ENCODE peak calls at places on chromosome 12, in four cellular contexts. I is HepG2, U is A549, M is K562. W is an unnamed sample.

GRCh38 chr12:65779091-65779642 is 45.1 kb upstream of the HMGA2 start:
- DNase-seq in I (no peak), U (no peak), M (no peak), W (no peak)

GRCh38 chr12:120126635-120127005 is 10.1 kb upstream of the RAB35 start:
- DNase-seq in I (no peak), U (no peak), M (no peak), W (no peak)

GRCh38 chr12:79548525-79548924 is 142.2 kb downstream of the PAWR start:
- DNase-seq in I (no peak), U (no peak), M (no peak), W (no peak)

GRCh38 chr12:14836336-14837210 is 6.8 kb downstream of the ART4 start:
- DNase-seq in I (peak; percentile 68), U (peak; percentile 50), M (no peak), W (no peak)

GRCh38 chr12:94186461-94187237 is 38.3 kb downstream of the PLXNC1 start:
- DNase-seq in I (no peak), U (no peak), M (no peak), W (peak; percentile 91)

GRCh38 chr12:68477906-68478305 is 132.8 kb upstream of the RAP1B start:
- DNase-seq in I (no peak), U (no peak), M (no peak), W (no peak)

GRCh38 chr12:52191841-52192791 is at the start of gene KRT80:
- DNase-seq in I (peak; percentile 86), U (peak; percentile 99), M (no peak), W (no peak)

GRCh38 chr12:125528300-125528699 is 463.1 kb downstream of the AACS start:
- DNase-seq in I (no peak), U (no peak), M (no peak), W (no peak)

GRCh38 chr12:118055144-118055557 is 5.8 kb downstream of the WSB2 start:
- DNase-seq in I (peak; percentile 68), U (peak; percentile 39), M (peak; percentile 64), W (peak; percentile 77)

GRCh38 chr12:68271346-68271745 is 17.9 kb upstream of the IL22 start:
- DNase-seq in I (no peak), U (no peak), M (no peak), W (no peak)

GRCh38 chr12:29763301-29763683 is 20.4 kb downstream of the TMTC1 start:
- DNase-seq in I (no peak), U (no peak), M (no peak), W (no peak)

GRCh38 chr12:50074936-50075807 is 10.0 kb upstream of the SMARCD1 start:
- DNase-seq in I (peak; percentile 82), U (peak; percentile 79), M (peak; percentile 82), W (peak; percentile 93)

GRCh38 chr12:24389394-24389793 is 439.9 kb upstream of the SOX5 start:
- DNase-seq in I (no peak), U (no peak), M (no peak), W (no peak)

GRCh38 chr12:24398605-24399004 is 449.1 kb upstream of the SOX5 start:
- DNase-seq in I (no peak), U (no peak), M (no peak), W (no peak)

GRCh38 chr12:24396266-24396665 is 446.8 kb upstream of the SOX5 start:
- DNase-seq in I (no peak), U (no peak), M (no peak), W (no peak)

GRCh38 chr12:24394246-24394645 is 444.8 kb upstream of the SOX5 start:
- DNase-seq in I (no peak), U (no peak), M (no peak), W (no peak)

GRCh38 chr12:24393105-24393504 is 443.6 kb upstream of the SOX5 start:
- DNase-seq in I (no peak), U (no peak), M (no peak), W (no peak)
- TF ChIP-seq ESRRA in I (no peak), U (no peak), M (no peak), W (no peak)

GRCh38 chr12:12466157-12466556 is 96.5 kb downstream of the DUSP16 start:
- DNase-seq in I (no peak), U (no peak), M (no peak), W (no peak)
- TF ChIP-seq USF2 in I (no peak), U (no peak), M (no peak), W (no peak)

DNA sequence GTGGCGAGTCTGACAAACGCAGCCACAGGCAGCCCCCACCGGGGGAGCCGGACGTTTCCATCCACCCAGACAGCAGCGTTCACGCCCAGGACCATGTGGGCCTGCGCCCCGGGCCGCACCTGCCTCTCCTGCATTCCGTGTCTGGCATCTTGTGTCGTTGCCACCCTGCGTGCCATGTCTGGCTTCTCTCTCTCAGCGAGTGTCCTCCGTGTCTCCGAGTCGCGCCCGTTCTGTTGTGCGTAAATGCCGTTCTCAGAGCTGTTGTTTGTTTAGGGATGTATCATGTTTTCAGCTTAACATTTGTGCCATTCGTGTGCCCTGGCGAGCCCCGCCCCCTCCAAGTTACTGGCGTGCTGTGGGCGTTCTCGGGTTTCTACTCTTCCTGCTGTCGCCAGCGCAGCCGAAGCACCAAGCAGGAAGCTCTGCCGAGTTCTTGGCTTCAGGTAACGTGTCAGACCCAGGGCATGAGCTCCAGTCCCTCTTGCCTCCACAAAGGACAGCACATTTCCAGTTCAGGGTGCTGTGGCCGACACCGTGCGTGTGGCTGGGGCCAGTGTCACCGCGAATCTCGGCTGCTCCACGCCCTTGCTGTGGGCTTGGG is 34.6 kb downstream of the NOC4L start:
- DNase-seq in I (no peak), U (no peak), M (no peak), W (peak; percentile 58)
- TF ChIP-seq NR3C1 in I (no peak), U (no peak), M (no peak), W (no peak)

GRCh38 chr12:41566703-41567102 is 378.6 kb downstream of the PDZRN4 start:
- DNase-seq in I (no peak), U (no peak), M (no peak), W (no peak)
- TF ChIP-seq ESRRA in I (no peak), U (no peak), M (no peak), W (no peak)

GRCh38 chr12:3336606-3337311 is 154.2 kb upstream of the PRMT8 start:
- DNase-seq in I (peak; percentile 75), U (no peak), M (no peak), W (no peak)
- TF ChIP-seq USF2 in I (no peak), U (no peak), M (no peak), W (no peak)

DNA sequence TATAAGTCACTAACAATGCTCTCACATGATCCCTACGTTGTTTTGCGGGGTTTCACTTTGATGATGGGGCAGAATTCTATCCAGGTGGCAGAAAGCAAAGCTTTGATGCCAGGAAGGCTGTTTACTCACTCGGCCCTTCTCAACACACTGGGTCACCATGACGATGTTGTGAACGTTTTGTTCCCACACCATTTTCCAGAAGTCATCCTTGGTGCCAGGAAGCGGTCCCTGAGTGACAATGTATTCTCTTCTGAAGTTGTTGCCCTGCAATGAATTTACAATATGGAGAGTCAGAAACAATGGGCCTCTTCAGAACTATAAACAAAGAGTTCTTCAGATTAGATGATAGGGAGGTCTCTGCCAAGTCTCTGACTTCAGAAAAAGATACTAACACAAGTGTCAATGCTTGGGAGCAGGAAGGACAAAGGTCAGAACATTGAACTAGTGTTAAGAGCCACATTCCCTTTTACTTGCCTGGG is 101.3 kb downstream of the PTPRB start:
- DNase-seq in I (peak; percentile 31), U (no peak), M (no peak), W (no peak)
- TF ChIP-seq NR3C1 in I (no peak), U (no peak), M (no peak), W (no peak)

DNA sequence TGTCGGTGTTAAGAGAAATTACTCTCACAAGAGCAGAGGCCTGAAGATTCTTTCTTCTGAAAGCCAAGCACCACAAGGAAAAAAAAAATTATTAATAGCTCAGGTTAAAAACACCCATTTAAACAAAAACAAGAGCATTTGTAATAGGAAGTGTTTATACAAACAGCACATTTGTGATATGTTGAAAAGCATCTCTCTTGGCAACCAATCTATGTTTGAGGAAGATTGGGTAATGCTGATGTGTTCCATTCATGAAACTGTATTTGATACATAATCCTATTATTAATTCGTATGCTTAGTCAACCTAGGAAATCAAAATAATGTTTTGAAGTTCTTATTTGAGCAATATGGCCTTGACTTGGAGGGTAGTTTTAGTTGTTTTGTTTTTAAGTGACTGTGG is 36.6 kb downstream of the SSPN start:
- DNase-seq in I (no peak), U (no peak), M (no peak), W (no peak)
- TF ChIP-seq ESRRA in I (no peak), U (no peak), M (no peak), W (no peak)

GRCh38 chr12:2266666-2267623 is 214.2 kb downstream of the CACNA1C start:
- DNase-seq in I (peak; percentile 56), U (no peak), M (no peak), W (no peak)

GRCh38 chr12:2262449-2262848 is 209.7 kb downstream of the CACNA1C start:
- DNase-seq in I (no peak), U (no peak), M (no peak), W (no peak)

GRCh38 chr12:2263921-2264320 is 211.1 kb downstream of the CACNA1C start:
- DNase-seq in I (no peak), U (no peak), M (no peak), W (no peak)

GRCh38 chr12:2265461-2266167 is 212.8 kb downstream of the CACNA1C start:
- DNase-seq in I (no peak), U (no peak), M (no peak), W (no peak)

DNA sequence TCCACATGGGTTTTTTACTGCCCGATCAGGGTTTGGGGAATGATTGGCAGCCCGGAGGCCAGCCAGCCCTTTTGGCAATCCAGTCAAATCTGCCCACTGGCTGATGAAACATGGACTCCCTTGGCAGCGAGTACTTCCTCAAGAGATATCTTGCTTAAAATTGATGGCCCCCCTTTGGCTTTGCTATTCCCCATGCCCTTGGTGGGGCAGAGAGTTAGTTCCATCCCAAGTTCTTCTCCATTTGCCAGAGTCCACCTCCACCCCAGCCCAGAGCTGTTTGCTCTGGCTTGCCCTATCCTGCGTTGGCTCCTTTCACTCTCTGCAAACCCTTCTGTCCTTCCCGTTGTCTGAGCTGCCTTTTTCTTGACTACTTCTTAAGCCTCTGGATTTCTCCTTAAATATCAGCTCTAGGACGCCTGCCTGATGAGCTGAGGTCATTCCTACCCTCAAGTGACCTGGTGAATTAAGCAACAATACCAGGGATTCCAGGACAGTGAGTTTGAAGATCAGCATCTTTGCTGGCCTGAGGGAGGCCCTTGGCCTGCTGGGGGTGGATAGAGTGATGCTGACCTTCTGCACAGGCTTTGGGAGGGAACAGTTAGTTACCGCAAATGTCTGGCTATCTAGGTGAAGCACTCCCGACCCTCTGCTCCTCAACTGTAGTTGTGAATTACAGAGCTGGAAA is 212.0 kb downstream of the CACNA1C start:
- DNase-seq in I (no peak), U (no peak), M (no peak), W (no peak)
- TF ChIP-seq USF2 in I (no peak), U (no peak), M (no peak), W (no peak)

GRCh38 chr12:106416273-106416672 is 58.7 kb downstream of the POLR3B start:
- DNase-seq in I (no peak), U (no peak), M (no peak), W (no peak)

GRCh38 chr12:106418970-106419369 is 61.4 kb downstream of the POLR3B start:
- DNase-seq in I (no peak), U (no peak), M (no peak), W (no peak)

GRCh38 chr12:106423291-106423690 is 65.7 kb downstream of the POLR3B start:
- DNase-seq in I (no peak), U (no peak), M (no peak), W (no peak)

GRCh38 chr12:106415134-106415533 is 57.6 kb downstream of the POLR3B start:
- DNase-seq in I (no peak), U (no peak), M (no peak), W (no peak)

GRCh38 chr12:106417926-106418910 is 60.7 kb downstream of the POLR3B start:
- DNase-seq in I (peak; percentile 69), U (no peak), M (no peak), W (no peak)
- TF ChIP-seq NR3C1 in I (no peak), U (no peak), M (no peak), W (no peak)

W was measured in WTC11.